ENCODE peak calls at places on chromosomes 3 and 15, in six cellular contexts. W, L, H, S, P and D are unnamed samples.

GRCh38 chr3:152255290-152255689 is 13.4 kb upstream of the MBNL1 start:
- DNase-seq in H (no peak), P (no peak), W (no peak), L (no peak), S (no peak), D (no peak)

GRCh38 chr3:43246956-43247355 is 39.4 kb upstream of the SNRK start:
- DNase-seq in S (no peak), L (peak), P (peak), H (no peak), W (no peak), D (no peak)

GRCh38 chr15:60972301-60972700 is 256.8 kb downstream of the RORA start:
- DNase-seq in S (no peak), W (no peak), P (no peak), L (no peak), H (peak), D (no peak)

GRCh38 chr15:47035756-47036155 is 681.5 kb upstream of the SEMA6D start:
- DNase-seq in H (no peak), S (no peak), P (no peak), L (no peak), W (no peak), D (no peak)

GRCh38 chr3:126544596-126545281 is 14.0 kb downstream of the C3orf22 start:
- DNase-seq in P (no peak), W (no peak), L (no peak), S (peak), H (no peak), D (no peak)

GRCh38 chr3:194023501-194024280 is 112.3 kb upstream of the HES1 start:
- DNase-seq in P (peak), S (no peak), H (no peak), W (no peak), L (no peak), D (no peak)

GRCh38 chr3:185712337-185712736 is 112.5 kb downstream of the IGF2BP2 start:
- DNase-seq in P (no peak), L (no peak), W (no peak), S (no peak), H (no peak), D (no peak)

GRCh38 chr15:49865925-49866757 is 245.3 kb downstream of the DTWD1 start:
- DNase-seq in P (no peak), H (no peak), S (no peak), W (no peak), L (no peak), D (no peak)

GRCh38 chr15:63043391-63044076 is 987 bp downstream of the TPM1 start:
- DNase-seq in H (peak), S (no peak), W (no peak), L (no peak), P (peak), D (no peak)

GRCh38 chr3:63948995-63949394 is 36.8 kb upstream of the SCAANT1 start:
- DNase-seq in L (no peak), H (peak), S (no peak), W (no peak), P (peak), D (no peak)

GRCh38 chr15:28957606-28958498 is 72.1 kb downstream of the APBA2 start:
- DNase-seq in W (no peak), L (no peak), H (no peak), P (no peak), S (no peak), D (no peak)

GRCh38 chr3:7562892-7563291 is 702.0 kb downstream of the GRM7 start:
- DNase-seq in H (no peak), W (no peak), L (no peak), P (no peak), S (no peak), D (no peak)

GRCh38 chr15:36407647-36408046 is 171.8 kb upstream of the CDIN1 start:
- DNase-seq in W (no peak), H (peak), S (no peak), L (no peak), P (peak), D (no peak)

GRCh38 chr15:68158046-68158628 is 47.0 kb downstream of the CALML4 start:
- DNase-seq in P (no peak), H (peak), S (no peak), L (no peak), W (no peak), D (no peak)

GRCh38 chr3:171432548-171432947 is 27.7 kb downstream of the TNIK start:
- DNase-seq in L (no peak), S (no peak), W (no peak), H (no peak), P (no peak), D (no peak)

GRCh38 chr3:138440596-138440995 is 6.2 kb downstream of the ESYT3 start:
- DNase-seq in L (no peak), W (no peak), H (no peak), S (no peak), P (no peak), D (no peak)

GRCh38 chr3:56999547-56999946 is 60.9 kb upstream of the SPATA12 start:
- DNase-seq in W (no peak), S (no peak), L (no peak), H (no peak), P (no peak), D (no peak)

GRCh38 chr3:113148307-113148703 is 63.1 kb upstream of the BOC start:
- DNase-seq in S (no peak), P (no peak), W (no peak), L (no peak), H (no peak), D (no peak)

GRCh38 chr15:25707656-25708365 is 155.3 kb downstream of the ATP10A start:
- DNase-seq in P (no peak), L (no peak), W (no peak), H (no peak), S (peak), D (no peak)

GRCh38 chr3:172522871-172523818 is at the start of gene TNFSF10:
- DNase-seq in P (peak), H (peak), L (no peak), W (no peak), S (peak), D (no peak)

GRCh38 chr3:177830411-177830849 is 633.1 kb upstream of the TBL1XR1 start:
- DNase-seq in L (no peak), W (no peak), S (no peak), H (peak), P (peak), D (no peak)

GRCh38 chr3:47162695-47163022 is 1.3 kb downstream of the SETD2 start:
- DNase-seq in W (no peak), L (no peak), S (no peak), P (peak), H (peak), D (no peak)

GRCh38 chr15:77624868-77625267 is 7.8 kb downstream of the LINGO1 start:
- DNase-seq in H (no peak), P (no peak), L (no peak), S (no peak), W (no peak), D (no peak)

GRCh38 chr3:48268381-48268935 is 27.6 kb downstream of the ZNF589 start:
- DNase-seq in L (no peak), P (peak), H (no peak), W (peak), S (peak), D (no peak)

GRCh38 chr3:183455064-183455463 is 26.6 kb upstream of the MCF2L2 start:
- DNase-seq in H (no peak), L (no peak), W (no peak), S (no peak), P (no peak), D (no peak)

GRCh38 chr15:71411538-71412482 is 296.5 kb downstream of the THSD4 start:
- DNase-seq in H (peak), S (no peak), W (no peak), L (no peak), P (peak), D (no peak)

GRCh38 chr15:40598126-40598525 is 4.1 kb downstream of the KNL1 start:
- DNase-seq in L (no peak), H (no peak), S (no peak), P (no peak), W (no peak), D (no peak)

GRCh38 chr3:50708620-50709019 is 33.9 kb downstream of the DOCK3 start:
- DNase-seq in W (no peak), H (no peak), S (no peak), P (no peak), L (no peak), D (no peak)

GRCh38 chr15:78727561-78727960 is 83.7 kb downstream of the ADAMTS7 start:
- DNase-seq in L (no peak), P (no peak), S (no peak), H (no peak), W (no peak), D (no peak)